ENCODE peak calls at places on chromosome 6, in seven cellular contexts. One of them, this sample, is unnamed. For H3K4me1, the result is how much of the 10 kb centered on the place peaks cover.

GRCh38 chr6:71099649-71100048 is 142.8 kb upstream of the B3GAT2 start:
- DNase-seq in HCT116: no peak
- DNase-seq in upper lobe of left lung: no peak
- DNase-seq in K562: no peak
- DNase-seq in CD8-positive, alpha-beta memory T cell: no peak
- DNase-seq in left ventricle myocardium inferior: no peak
- DNase-seq in uterus: no peak
- DNase-seq in this sample: no peak

GRCh38 chr6:42394151-42394550 is 57.6 kb downstream of the TRERF1 start:
- DNase-seq in K562: no peak
- DNase-seq in CD8-positive, alpha-beta memory T cell: no peak
- DNase-seq in left ventricle myocardium inferior: no peak
- DNase-seq in uterus: no peak
- DNase-seq in upper lobe of left lung: no peak
- DNase-seq in HCT116: no peak
- DNase-seq in this sample: no peak

GRCh38 chr6:90088009-90088408 is 193.7 kb downstream of the GJA10 start:
- DNase-seq in uterus: peak
- DNase-seq in left ventricle myocardium inferior: no peak
- DNase-seq in K562: no peak
- DNase-seq in CD8-positive, alpha-beta memory T cell: no peak
- DNase-seq in upper lobe of left lung: no peak
- DNase-seq in HCT116: no peak
- DNase-seq in this sample: no peak

GRCh38 chr6:81605526-81605925 is 147.0 kb downstream of the TENT5A start:
- DNase-seq in left ventricle myocardium inferior: no peak
- DNase-seq in K562: no peak
- DNase-seq in uterus: no peak
- DNase-seq in HCT116: no peak
- DNase-seq in CD8-positive, alpha-beta memory T cell: no peak
- DNase-seq in upper lobe of left lung: no peak
- DNase-seq in this sample: no peak

GRCh38 chr6:89385156-89385667 is 26.9 kb downstream of the RRAGD start:
- DNase-seq in uterus: peak
- DNase-seq in HCT116: no peak
- DNase-seq in CD8-positive, alpha-beta memory T cell: no peak
- DNase-seq in left ventricle myocardium inferior: no peak
- DNase-seq in upper lobe of left lung: no peak
- DNase-seq in K562: no peak
- DNase-seq in this sample: no peak

GRCh38 chr6:28003661-28004060 is 46.6 kb downstream of the OR2B6 start:
- DNase-seq in left ventricle myocardium inferior: no peak
- DNase-seq in K562: no peak
- DNase-seq in CD8-positive, alpha-beta memory T cell: no peak
- DNase-seq in upper lobe of left lung: no peak
- DNase-seq in HCT116: no peak
- DNase-seq in uterus: no peak
- DNase-seq in this sample: no peak

GRCh38 chr6:53437557-53438202 is 88.9 kb upstream of the ELOVL5 start:
- DNase-seq in upper lobe of left lung: peak
- DNase-seq in CD8-positive, alpha-beta memory T cell: peak
- DNase-seq in HCT116: peak
- DNase-seq in uterus: no peak
- DNase-seq in left ventricle myocardium inferior: no peak
- DNase-seq in K562: peak
- DNase-seq in this sample: no peak

GRCh38 chr6:43874814-43875590 is 105.0 kb downstream of the VEGFA start:
- DNase-seq in uterus: no peak
- DNase-seq in left ventricle myocardium inferior: no peak
- DNase-seq in HCT116: no peak
- DNase-seq in CD8-positive, alpha-beta memory T cell: no peak
- DNase-seq in K562: no peak
- DNase-seq in upper lobe of left lung: no peak
- DNase-seq in this sample: no peak

GRCh38 chr6:78615430-78615904 is 251.9 kb upstream of the IRAK1BP1 start:
- DNase-seq in CD8-positive, alpha-beta memory T cell: no peak
- DNase-seq in HCT116: no peak
- DNase-seq in upper lobe of left lung: no peak
- DNase-seq in K562: no peak
- DNase-seq in left ventricle myocardium inferior: no peak
- DNase-seq in uterus: no peak
- DNase-seq in this sample: no peak

GRCh38 chr6:107977283-107977682 is 19.3 kb upstream of the SEC63 start:
- DNase-seq in K562: peak
- DNase-seq in HCT116: no peak
- DNase-seq in left ventricle myocardium inferior: no peak
- DNase-seq in uterus: no peak
- DNase-seq in CD8-positive, alpha-beta memory T cell: no peak
- DNase-seq in upper lobe of left lung: no peak
- DNase-seq in this sample: no peak

GRCh38 chr6:10398439-10399218 is 16.2 kb downstream of the TFAP2A start:
- DNase-seq in left ventricle myocardium inferior: no peak
- DNase-seq in CD8-positive, alpha-beta memory T cell: no peak
- DNase-seq in HCT116: no peak
- DNase-seq in K562: no peak
- DNase-seq in uterus: no peak
- DNase-seq in upper lobe of left lung: no peak
- DNase-seq in this sample: no peak

GRCh38 chr6:155493694-155494143 is 38.1 kb upstream of the NOX3 start:
- DNase-seq in CD8-positive, alpha-beta memory T cell: no peak
- DNase-seq in HCT116: peak
- DNase-seq in upper lobe of left lung: peak
- DNase-seq in left ventricle myocardium inferior: no peak
- DNase-seq in K562: no peak
- DNase-seq in uterus: peak
- DNase-seq in this sample: peak

GRCh38 chr6:17967668-17968067 is 19.8 kb downstream of the KIF13A start:
- DNase-seq in HCT116: no peak
- DNase-seq in upper lobe of left lung: no peak
- DNase-seq in uterus: no peak
- DNase-seq in K562: no peak
- DNase-seq in left ventricle myocardium inferior: no peak
- DNase-seq in CD8-positive, alpha-beta memory T cell: no peak
- DNase-seq in this sample: no peak

GRCh38 chr6:17965397-17965796 is 22.0 kb downstream of the KIF13A start:
- DNase-seq in left ventricle myocardium inferior: no peak
- DNase-seq in uterus: no peak
- DNase-seq in CD8-positive, alpha-beta memory T cell: no peak
- DNase-seq in upper lobe of left lung: no peak
- DNase-seq in HCT116: no peak
- DNase-seq in K562: no peak
- DNase-seq in this sample: no peak

GRCh38 chr6:17968081-17968518 is 19.3 kb downstream of the KIF13A start:
- DNase-seq in CD8-positive, alpha-beta memory T cell: no peak
- DNase-seq in K562: no peak
- DNase-seq in HCT116: no peak
- DNase-seq in uterus: no peak
- DNase-seq in left ventricle myocardium inferior: no peak
- DNase-seq in upper lobe of left lung: no peak
- DNase-seq in this sample: no peak

GRCh38 chr6:17964633-17965032 is 22.8 kb downstream of the KIF13A start:
- DNase-seq in left ventricle myocardium inferior: no peak
- DNase-seq in uterus: no peak
- DNase-seq in HCT116: no peak
- DNase-seq in CD8-positive, alpha-beta memory T cell: no peak
- DNase-seq in K562: no peak
- DNase-seq in upper lobe of left lung: no peak
- DNase-seq in this sample: no peak

GRCh38 chr6:17966451-17966850 is 21.0 kb downstream of the KIF13A start:
- DNase-seq in uterus: no peak
- DNase-seq in CD8-positive, alpha-beta memory T cell: no peak
- DNase-seq in left ventricle myocardium inferior: no peak
- DNase-seq in K562: no peak
- DNase-seq in HCT116: no peak
- DNase-seq in upper lobe of left lung: no peak
- DNase-seq in this sample: no peak
- H3K4me1 ChIP-seq in uterus: under half
- H3K4me1 ChIP-seq in CD8-positive, alpha-beta memory T cell: under half
- H3K4me1 ChIP-seq in left ventricle myocardium inferior: half or more
- H3K4me1 ChIP-seq in K562: under half
- H3K4me1 ChIP-seq in HCT116: under half
- H3K4me1 ChIP-seq in upper lobe of left lung: under half
- H3K4me1 ChIP-seq in this sample: half or more

GRCh38 chr6:159729598-159729997 is 2.3 kb downstream of the WTAP start:
- DNase-seq in CD8-positive, alpha-beta memory T cell: no peak
- DNase-seq in upper lobe of left lung: no peak
- DNase-seq in K562: peak
- DNase-seq in uterus: no peak
- DNase-seq in left ventricle myocardium inferior: no peak
- DNase-seq in HCT116: no peak
- DNase-seq in this sample: no peak

GRCh38 chr6:159728552-159728951 is 1.2 kb downstream of the WTAP start:
- DNase-seq in HCT116: no peak
- DNase-seq in left ventricle myocardium inferior: no peak
- DNase-seq in K562: peak
- DNase-seq in upper lobe of left lung: no peak
- DNase-seq in CD8-positive, alpha-beta memory T cell: no peak
- DNase-seq in uterus: no peak
- DNase-seq in this sample: no peak

GRCh38 chr6:159726918-159727716 is at the start of gene WTAP:
- DNase-seq in CD8-positive, alpha-beta memory T cell: peak
- DNase-seq in uterus: peak
- DNase-seq in HCT116: peak
- DNase-seq in K562: peak
- DNase-seq in upper lobe of left lung: peak
- DNase-seq in left ventricle myocardium inferior: peak
- DNase-seq in this sample: peak

GRCh38 chr6:159727717-159728440 is 573 bp downstream of the WTAP start:
- DNase-seq in K562: peak
- DNase-seq in left ventricle myocardium inferior: no peak
- DNase-seq in uterus: no peak
- DNase-seq in CD8-positive, alpha-beta memory T cell: no peak
- DNase-seq in upper lobe of left lung: no peak
- DNase-seq in HCT116: no peak
- DNase-seq in this sample: no peak

DNA sequence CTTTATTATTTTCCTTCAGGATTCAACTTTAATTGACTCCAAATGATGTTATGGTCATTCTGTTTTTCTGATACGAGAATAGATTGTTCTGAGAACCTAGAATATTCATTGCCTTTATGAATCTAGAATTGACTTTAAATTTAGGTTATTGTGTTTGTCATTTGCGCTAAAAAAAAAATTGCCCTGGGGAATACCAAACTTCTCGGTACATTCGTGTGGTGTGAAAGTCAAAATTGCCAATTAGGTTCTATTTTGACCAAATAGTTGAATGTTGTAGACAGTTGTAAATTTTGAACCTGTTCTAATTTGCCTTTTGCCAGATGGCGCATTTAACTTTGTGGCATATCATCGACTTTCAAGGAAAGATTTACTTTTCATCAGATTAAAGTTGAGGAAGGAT is 3.0 kb downstream of the WTAP start:
- DNase-seq in CD8-positive, alpha-beta memory T cell: no peak
- DNase-seq in K562: no peak
- DNase-seq in HCT116: no peak
- DNase-seq in left ventricle myocardium inferior: no peak
- DNase-seq in uterus: no peak
- DNase-seq in upper lobe of left lung: no peak
- DNase-seq in this sample: no peak
- H3K4me3 ChIP-seq in CD8-positive, alpha-beta memory T cell: no peak
- H3K4me3 ChIP-seq in K562: no peak
- H3K4me3 ChIP-seq in HCT116: no peak
- H3K4me3 ChIP-seq in left ventricle myocardium inferior: peak
- H3K4me3 ChIP-seq in uterus: no peak
- H3K4me3 ChIP-seq in upper lobe of left lung: no peak
- H3K4me3 ChIP-seq in this sample: no peak

DNA sequence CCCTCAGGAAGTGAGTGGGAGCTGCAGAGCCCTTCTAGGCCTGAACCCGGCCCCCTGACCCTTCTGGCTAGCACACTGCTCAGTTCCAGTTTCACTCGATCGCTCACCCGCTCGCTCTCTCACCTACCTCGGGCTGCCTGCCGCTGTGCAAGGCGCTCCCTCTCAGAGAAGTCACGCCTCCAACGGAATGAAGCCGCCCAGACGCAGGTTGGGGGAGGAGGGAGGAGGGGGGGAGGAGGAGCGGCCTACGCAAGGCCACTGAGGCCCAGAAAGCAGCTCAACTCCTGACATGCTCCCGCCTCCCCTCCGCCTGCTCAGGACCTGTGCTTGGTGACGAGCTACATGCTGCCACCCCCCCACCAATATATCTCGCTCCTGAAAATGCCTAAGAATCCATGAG is 3.3 kb downstream of the GRM4 start:
- DNase-seq in CD8-positive, alpha-beta memory T cell: no peak
- DNase-seq in upper lobe of left lung: no peak
- DNase-seq in uterus: no peak
- DNase-seq in K562: peak
- DNase-seq in left ventricle myocardium inferior: no peak
- DNase-seq in HCT116: no peak
- DNase-seq in this sample: no peak
- H3K4me1 ChIP-seq in CD8-positive, alpha-beta memory T cell: under half
- H3K4me1 ChIP-seq in upper lobe of left lung: under half
- H3K4me1 ChIP-seq in uterus: under half
- H3K4me1 ChIP-seq in K562: under half
- H3K4me1 ChIP-seq in left ventricle myocardium inferior: under half
- H3K4me1 ChIP-seq in HCT116: under half
- H3K4me1 ChIP-seq in this sample: under half

DNA sequence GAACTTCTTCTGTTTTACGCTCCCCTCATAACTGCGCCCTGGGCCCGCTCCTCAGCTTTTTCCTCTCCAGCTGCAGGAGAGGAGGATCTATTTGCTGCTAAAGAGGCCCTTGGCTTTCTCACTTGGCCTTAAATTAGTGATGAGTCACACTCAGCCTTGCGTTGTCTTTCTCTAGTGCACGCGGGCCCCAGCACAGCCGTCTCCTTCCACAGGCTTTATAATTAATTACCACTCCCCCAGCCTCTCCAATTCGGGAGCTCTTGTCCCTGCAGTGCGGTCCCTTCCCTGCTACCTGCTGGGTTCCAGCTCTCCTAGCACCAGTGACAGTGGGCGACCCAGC is 25.2 kb downstream of the PACSIN1 start:
- DNase-seq in K562: peak
- DNase-seq in upper lobe of left lung: no peak
- DNase-seq in HCT116: no peak
- DNase-seq in CD8-positive, alpha-beta memory T cell: no peak
- DNase-seq in left ventricle myocardium inferior: no peak
- DNase-seq in uterus: peak
- DNase-seq in this sample: no peak
- H3K4me3 ChIP-seq in K562: no peak
- H3K4me3 ChIP-seq in upper lobe of left lung: no peak
- H3K4me3 ChIP-seq in HCT116: no peak
- H3K4me3 ChIP-seq in CD8-positive, alpha-beta memory T cell: no peak
- H3K4me3 ChIP-seq in left ventricle myocardium inferior: no peak
- H3K4me3 ChIP-seq in uterus: peak
- H3K4me3 ChIP-seq in this sample: no peak

This sample was measured in heart right ventricle.